ENCODE peak calls at places on chromosomes 13 and 19, in four cellular contexts. One of them, this sample, is unnamed.

GRCh38 chr13:46633416-46633815 is 80.4 kb downstream of the LRCH1 start:
- DNase-seq in RWPE2: no peak
- DNase-seq in stimulated activated CD4-positive, alpha-beta T cell treated with anti-CD3 and anti-CD28 coated beads, Interleukin-1b, Interleukin-23, amount 100 ng/mL, for 24 hours: no peak
- DNase-seq in head of caudate nucleus: no peak
- DNase-seq in this sample: no peak

GRCh38 chr19:40393894-40394815 is 4.2 kb upstream of the HIPK4 start:
- DNase-seq in RWPE2: no peak
- DNase-seq in stimulated activated CD4-positive, alpha-beta T cell treated with anti-CD3 and anti-CD28 coated beads, Interleukin-1b, Interleukin-23, amount 100 ng/mL, for 24 hours: no peak
- DNase-seq in head of caudate nucleus: no peak
- DNase-seq in this sample: no peak

GRCh38 chr13:73025212-73026012 is 33.4 kb upstream of the KLF5 start:
- DNase-seq in stimulated activated CD4-positive, alpha-beta T cell treated with anti-CD3 and anti-CD28 coated beads, Interleukin-1b, Interleukin-23, amount 100 ng/mL, for 24 hours: no peak
- DNase-seq in head of caudate nucleus: no peak
- DNase-seq in RWPE2: no peak
- DNase-seq in this sample: no peak

GRCh38 chr13:40438999-40439797 is 227.2 kb downstream of the FOXO1 start:
- DNase-seq in stimulated activated CD4-positive, alpha-beta T cell treated with anti-CD3 and anti-CD28 coated beads, Interleukin-1b, Interleukin-23, amount 100 ng/mL, for 24 hours: no peak
- DNase-seq in RWPE2: no peak
- DNase-seq in head of caudate nucleus: no peak
- DNase-seq in this sample: no peak

GRCh38 chr19:45976180-45976579 is 2.5 kb upstream of the NOVA2 start:
- DNase-seq in RWPE2: no peak
- DNase-seq in stimulated activated CD4-positive, alpha-beta T cell treated with anti-CD3 and anti-CD28 coated beads, Interleukin-1b, Interleukin-23, amount 100 ng/mL, for 24 hours: no peak
- DNase-seq in head of caudate nucleus: peak
- DNase-seq in this sample: peak

GRCh38 chr19:718251-719024 is 9.7 kb downstream of the PALM start:
- DNase-seq in stimulated activated CD4-positive, alpha-beta T cell treated with anti-CD3 and anti-CD28 coated beads, Interleukin-1b, Interleukin-23, amount 100 ng/mL, for 24 hours: no peak
- DNase-seq in RWPE2: no peak
- DNase-seq in head of caudate nucleus: no peak
- DNase-seq in this sample: no peak

GRCh38 chr13:46184277-46184699 is 2.3 kb upstream of the LCP1 start:
- DNase-seq in RWPE2: no peak
- DNase-seq in head of caudate nucleus: peak
- DNase-seq in stimulated activated CD4-positive, alpha-beta T cell treated with anti-CD3 and anti-CD28 coated beads, Interleukin-1b, Interleukin-23, amount 100 ng/mL, for 24 hours: peak
- DNase-seq in this sample: no peak

GRCh38 chr13:71316964-71317363 is 550.0 kb downstream of the DACH1 start:
- DNase-seq in head of caudate nucleus: no peak
- DNase-seq in stimulated activated CD4-positive, alpha-beta T cell treated with anti-CD3 and anti-CD28 coated beads, Interleukin-1b, Interleukin-23, amount 100 ng/mL, for 24 hours: no peak
- DNase-seq in RWPE2: no peak
- DNase-seq in this sample: no peak

This sample was measured in G401.